ENCODE peak calls at places on chromosome 6, in eight cellular contexts. R is PC-9; Y is HEK293T; W is mucosa of gallbladder; S is posterior cingulate gyrus; V is HuH-7.5; H is NCI-H1694; M is effector CD4-positive, alpha-beta T cell. T is an unnamed sample.

GRCh38 chr6:159008656-159009288 is 8.8 kb upstream of the RSPH3 start:
- DNase-seq in R (no peak), Y (no peak), W (no peak), S (no peak), V (no peak), H (peak; percentile 60), M (no peak), T (no peak)

GRCh38 chr6:97133071-97133470 is 149.9 kb downstream of the MMS22L start:
- DNase-seq in R (no peak), Y (no peak), W (no peak), S (peak; percentile 65), V (no peak), H (no peak), M (no peak), T (no peak)

GRCh38 chr6:43355862-43356590 is 13.4 kb downstream of the ZNF318 start:
- DNase-seq in R (no peak), Y (peak; percentile 18), W (no peak), S (no peak), V (peak; percentile 23), H (no peak), M (no peak), T (no peak)

GRCh38 chr6:76814496-76815458 is 648.5 kb downstream of the HTR1B start:
- DNase-seq in R (no peak), Y (no peak), W (no peak), S (no peak), V (peak; percentile 33), H (no peak), M (no peak), T (no peak)

GRCh38 chr6:146590492-146590891 is 8.3 kb upstream of the ADGB start:
- DNase-seq in R (no peak), Y (no peak), W (no peak), S (no peak), V (no peak), H (no peak), M (no peak), T (no peak)

GRCh38 chr6:90219168-90219985 is 77.3 kb downstream of the BACH2 start:
- DNase-seq in R (no peak), Y (peak; percentile 30), W (peak; percentile 49), S (no peak), V (no peak), H (peak; percentile 91), M (peak; percentile 27), T (peak; percentile 73)

GRCh38 chr6:145814035-145814500 is 527 bp downstream of the FBXO30 start:
- DNase-seq in R (no peak), Y (peak; percentile 25), W (no peak), S (peak; percentile 21), V (peak; percentile 32), H (no peak), M (peak; percentile 4), T (peak; percentile 72)

GRCh38 chr6:38110407-38111025 is 291.0 kb downstream of the ZFAND3 start:
- DNase-seq in R (no peak), Y (no peak), W (no peak), S (no peak), V (no peak), H (peak; percentile 62), M (no peak), T (peak; percentile 5)

T was measured in SJCRH30.